ENCODE peak calls at places on chromosome 19, in six cellular contexts. N is PC-3, I is fibroblast of lung, P is pancreas, O is HL-60, Y is MM.1S. Q is an unnamed sample.

GRCh38 chr19:8611890-8612806 is 1.6 kb upstream of the ADAMTS10 start:
- DNase-seq in N (peak), I (peak), P (peak), O (no peak), Y (no peak), Q (no peak)

GRCh38 chr19:30719189-30719990 is 347.2 kb downstream of the ZNF536 start:
- DNase-seq in N (no peak), I (peak), P (peak), O (no peak), Y (peak), Q (no peak)

GRCh38 chr19:7923295-7924191 is 2.4 kb downstream of the CTXN1 start:
- DNase-seq in N (no peak), I (no peak), P (no peak), O (no peak), Y (no peak), Q (no peak)

GRCh38 chr19:56167064-56167578 is 8.7 kb upstream of the GALP start:
- DNase-seq in N (peak), I (no peak), P (no peak), O (no peak), Y (no peak), Q (no peak)

GRCh38 chr19:371501-372160 is 27.0 kb upstream of the MIER2 start:
- DNase-seq in N (no peak), I (no peak), P (no peak), O (no peak), Y (peak), Q (no peak)

GRCh38 chr19:12867120-12868099 is 13.8 kb downstream of the DNASE2 start:
- DNase-seq in N (no peak), I (peak), P (peak), O (no peak), Y (no peak), Q (no peak)

GRCh38 chr19:13978306-13978705 is 26.0 kb downstream of the DCAF15 start:
- DNase-seq in N (no peak), I (no peak), P (peak), O (no peak), Y (no peak), Q (no peak)

GRCh38 chr19:11296264-11296663 is 304 bp downstream of the TSPAN16 start:
- DNase-seq in N (no peak), I (no peak), P (no peak), O (peak), Y (no peak), Q (no peak)

GRCh38 chr19:17333611-17334413 is 843 bp downstream of the ANO8 start:
- DNase-seq in N (peak), I (peak), P (peak), O (peak), Y (peak), Q (no peak)

GRCh38 chr19:48499352-48500090 is 12.1 kb downstream of the LMTK3 start:
- DNase-seq in N (no peak), I (no peak), P (no peak), O (no peak), Y (no peak), Q (no peak)

GRCh38 chr19:30664358-30665058 is 292.3 kb downstream of the ZNF536 start:
- DNase-seq in N (peak), I (no peak), P (peak), O (no peak), Y (no peak), Q (no peak)

GRCh38 chr19:13995878-13996765 is 10.0 kb downstream of the RFX1 start:
- DNase-seq in N (no peak), I (no peak), P (no peak), O (no peak), Y (no peak), Q (no peak)

GRCh38 chr19:5718032-5718578 is 1.8 kb downstream of the LONP1 start:
- DNase-seq in N (no peak), I (peak), P (no peak), O (no peak), Y (no peak), Q (no peak)

GRCh38 chr19:33063356-33064116 is 1.2 kb downstream of the RHPN2 start:
- DNase-seq in N (peak), I (peak), P (peak), O (no peak), Y (peak), Q (no peak)

GRCh38 chr19:15142313-15142712 is 35.1 kb downstream of the SYDE1 start:
- DNase-seq in N (no peak), I (no peak), P (no peak), O (no peak), Y (no peak), Q (no peak)

GRCh38 chr19:18741566-18742121 is 49.5 kb downstream of the COMP start:
- DNase-seq in N (peak), I (no peak), P (peak), O (no peak), Y (no peak), Q (no peak)

GRCh38 chr19:14375055-14375581 is 6.1 kb upstream of the ADGRE5 start:
- DNase-seq in N (no peak), I (no peak), P (peak), O (peak), Y (no peak), Q (no peak)

GRCh38 chr19:49496574-49497008 is 357 bp downstream of the RPS11 start:
- DNase-seq in N (no peak), I (no peak), P (no peak), O (no peak), Y (no peak), Q (no peak)

GRCh38 chr19:16575282-16575681 is 3.1 kb upstream of the SLC35E1 start:
- DNase-seq in N (no peak), I (no peak), P (no peak), O (no peak), Y (no peak), Q (no peak)

GRCh38 chr19:48768989-48769713 is 13.8 kb downstream of the FGF21 start:
- DNase-seq in N (no peak), I (peak), P (no peak), O (no peak), Y (no peak), Q (no peak)

GRCh38 chr19:49106648-49107135 is 7.5 kb upstream of the LIN7B start:
- DNase-seq in N (peak), I (peak), P (no peak), O (no peak), Y (peak), Q (no peak)

GRCh38 chr19:57241181-57241580 is 749 bp downstream of the ZNF805 start:
- DNase-seq in N (no peak), I (peak), P (no peak), O (no peak), Y (peak), Q (no peak)

GRCh38 chr19:50501186-50501567 is 9.8 kb downstream of the JOSD2 start:
- DNase-seq in N (no peak), I (no peak), P (no peak), O (no peak), Y (no peak), Q (no peak)

GRCh38 chr19:10206226-10206873 is 11.6 kb upstream of the DNMT1 start:
- DNase-seq in N (peak), I (peak), P (no peak), O (no peak), Y (no peak), Q (no peak)

GRCh38 chr19:13441810-13442512 is 64.3 kb downstream of the CACNA1A start:
- DNase-seq in N (peak), I (peak), P (peak), O (peak), Y (peak), Q (no peak)

GRCh38 chr19:12647490-12648071 is 19.0 kb downstream of the MAN2B1 start:
- DNase-seq in N (no peak), I (no peak), P (peak), O (no peak), Y (no peak), Q (no peak)

GRCh38 chr19:19387108-19387507 is 18.4 kb upstream of the GATAD2A start:
- DNase-seq in N (no peak), I (no peak), P (no peak), O (no peak), Y (no peak), Q (no peak)

GRCh38 chr19:48975947-48976847 is 11.1 kb downstream of the FTL start:
- DNase-seq in N (no peak), I (no peak), P (no peak), O (no peak), Y (no peak), Q (no peak)

GRCh38 chr19:32233885-32234284 is 111.5 kb upstream of the ZNF507 start:
- DNase-seq in N (no peak), I (no peak), P (no peak), O (no peak), Y (no peak), Q (no peak)

GRCh38 chr19:24002256-24002945 is 84.6 kb upstream of the ZNF254 start:
- DNase-seq in N (no peak), I (no peak), P (no peak), O (no peak), Y (no peak), Q (no peak)

GRCh38 chr19:35266149-35266903 is 2.4 kb upstream of the USF2 start:
- DNase-seq in N (no peak), I (no peak), P (peak), O (no peak), Y (no peak), Q (no peak)

GRCh38 chr19:51511353-51511752 is 9.8 kb upstream of the SIGLEC12 start:
- DNase-seq in N (peak), I (no peak), P (no peak), O (no peak), Y (no peak), Q (no peak)

GRCh38 chr19:934865-935422 is 9.1 kb downstream of the ARID3A start:
- DNase-seq in N (peak), I (peak), P (peak), O (peak), Y (no peak), Q (no peak)

GRCh38 chr19:53504903-53505302 is 33.0 kb upstream of the ZNF331 start:
- DNase-seq in N (no peak), I (no peak), P (no peak), O (no peak), Y (no peak), Q (no peak)

GRCh38 chr19:53509443-53509842 is 28.5 kb upstream of the ZNF331 start:
- DNase-seq in N (no peak), I (no peak), P (no peak), O (no peak), Y (no peak), Q (no peak)

GRCh38 chr19:53509845-53510244 is 28.1 kb upstream of the ZNF331 start:
- DNase-seq in N (no peak), I (no peak), P (no peak), O (no peak), Y (no peak), Q (no peak)

GRCh38 chr19:53507523-53508442 is 30.2 kb upstream of the ZNF331 start:
- DNase-seq in N (peak), I (no peak), P (no peak), O (no peak), Y (no peak), Q (no peak)

DNA sequence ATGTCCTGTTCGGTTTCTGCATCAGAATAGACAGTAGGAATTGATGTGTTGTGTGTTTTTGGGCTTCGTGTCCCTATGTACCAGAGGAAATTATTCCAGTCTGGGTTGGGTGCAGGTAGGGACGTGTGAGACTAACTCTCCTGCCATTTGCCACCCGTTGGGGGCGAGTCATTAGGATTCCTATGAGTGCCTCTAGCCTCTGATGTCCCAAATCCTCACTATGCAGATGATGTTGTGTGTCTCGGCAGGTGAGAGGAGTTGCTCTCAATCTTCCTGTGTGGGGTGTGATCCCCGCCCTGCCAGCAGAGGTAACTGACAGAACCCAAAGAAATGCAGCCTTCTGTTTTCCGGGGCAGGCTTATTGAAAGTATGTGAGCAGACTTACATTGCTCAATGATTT is 31.2 kb upstream of the ZNF331 start:
- DNase-seq in N (no peak), I (no peak), P (no peak), O (no peak), Y (no peak), Q (no peak)
- H3K4me3 ChIP-seq in N (no peak), I (no peak), P (no peak), O (no peak), Y (no peak), Q (no peak)

GRCh38 chr19:47272448-47273312 is 2.0 kb upstream of the INAFM1 start:
- DNase-seq in N (peak), I (peak), P (peak), O (no peak), Y (no peak), Q (no peak)
- TF ChIP-seq CTCF in N (no peak), I (no peak), P (no peak), O (no peak), Y (no peak), Q (no peak)

GRCh38 chr19:43960411-43960810 is 9.4 kb downstream of the ZNF221 start:
- DNase-seq in N (no peak), I (no peak), P (no peak), O (no peak), Y (no peak), Q (no peak)

GRCh38 chr19:43966079-43966694 is 15.2 kb downstream of the ZNF221 start:
- DNase-seq in N (no peak), I (peak), P (no peak), O (no peak), Y (no peak), Q (no peak)
- H3K4me3 ChIP-seq in N (no peak), I (no peak), P (no peak), O (no peak), Y (no peak), Q (no peak)

GRCh38 chr19:42402376-42403116 is 12.4 kb upstream of the CNFN start:
- DNase-seq in N (no peak), I (no peak), P (no peak), O (no peak), Y (no peak), Q (no peak)

GRCh38 chr19:42397315-42398166 is 7.4 kb upstream of the CNFN start:
- DNase-seq in N (no peak), I (no peak), P (no peak), O (no peak), Y (no peak), Q (no peak)

GRCh38 chr19:42400404-42400803 is 10.3 kb upstream of the CNFN start:
- DNase-seq in N (no peak), I (no peak), P (no peak), O (no peak), Y (no peak), Q (no peak)

GRCh38 chr19:42403586-42403985 is 13.5 kb upstream of the CNFN start:
- DNase-seq in N (no peak), I (no peak), P (no peak), O (no peak), Y (no peak), Q (no peak)

GRCh38 chr19:42401365-42402303 is 11.5 kb upstream of the CNFN start:
- DNase-seq in N (peak), I (peak), P (peak), O (peak), Y (peak), Q (no peak)
- TF ChIP-seq CTCF in N (peak), I (peak), P (peak), O (peak), Y (peak), Q (peak)

DNA sequence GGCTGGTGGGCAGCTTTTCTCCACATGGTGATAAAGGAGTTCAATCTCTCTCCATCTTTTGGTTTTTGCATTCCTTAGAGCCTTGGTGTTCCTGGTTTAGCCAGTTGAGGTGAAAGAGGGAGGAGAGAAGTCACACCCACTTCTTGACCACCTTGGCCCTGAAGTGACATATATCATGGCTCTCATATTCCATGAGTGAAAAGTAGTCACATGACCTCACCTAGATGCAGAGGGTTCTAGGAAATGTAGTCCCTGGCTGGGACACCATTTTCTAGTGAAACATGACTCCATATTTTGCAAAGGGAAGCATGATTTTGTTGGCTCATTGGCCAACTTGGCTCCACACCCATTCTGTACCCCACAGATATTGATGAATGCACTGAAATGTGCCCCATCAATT is 16.1 kb downstream of the ADGRE1 start:
- DNase-seq in N (no peak), I (no peak), P (no peak), O (no peak), Y (no peak), Q (no peak)
- H3K4me3 ChIP-seq in N (no peak), I (no peak), P (no peak), O (no peak), Y (no peak), Q (no peak)

GRCh38 chr19:38496603-38497487 is 63.4 kb downstream of the RYR1 start:
- DNase-seq in N (no peak), I (no peak), P (no peak), O (no peak), Y (no peak), Q (no peak)
- TF ChIP-seq CTCF in N (no peak), I (no peak), P (no peak), O (no peak), Y (no peak), Q (no peak)

DNA sequence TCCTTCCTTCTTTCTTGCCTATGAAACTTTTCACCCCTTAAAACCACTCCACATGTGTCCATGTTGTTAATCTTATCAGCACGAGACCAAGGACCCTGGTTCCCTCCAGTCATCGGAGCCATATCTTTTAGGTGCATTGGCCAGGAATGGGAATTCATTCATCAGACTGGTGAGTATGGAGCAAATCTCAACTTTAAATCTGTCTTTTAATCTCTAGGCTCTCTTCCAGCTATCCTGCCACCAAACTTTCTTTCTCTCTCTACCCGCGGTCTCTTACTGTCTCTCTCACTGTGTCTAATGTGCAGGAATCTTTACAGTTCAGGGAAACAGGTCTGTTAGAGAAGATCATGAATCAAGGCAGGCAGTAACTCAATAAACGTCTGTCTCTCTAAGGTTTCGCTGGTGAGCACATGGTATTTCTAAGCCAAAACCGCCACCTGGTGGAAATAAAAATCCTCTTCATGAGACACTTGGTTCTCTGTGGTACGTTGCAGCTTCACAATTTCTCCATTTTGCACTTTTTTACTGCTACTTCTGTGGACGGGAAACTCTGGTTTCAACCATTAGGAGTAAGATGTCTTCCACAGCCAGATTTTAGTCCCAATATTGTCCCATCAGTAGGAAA is 16.1 kb downstream of the LGALS16 start:
- DNase-seq in N (peak), I (peak), P (no peak), O (peak), Y (peak), Q (no peak)
- H3K4me3 ChIP-seq in N (no peak), I (no peak), P (no peak), O (no peak), Y (no peak), Q (no peak)

DNA sequence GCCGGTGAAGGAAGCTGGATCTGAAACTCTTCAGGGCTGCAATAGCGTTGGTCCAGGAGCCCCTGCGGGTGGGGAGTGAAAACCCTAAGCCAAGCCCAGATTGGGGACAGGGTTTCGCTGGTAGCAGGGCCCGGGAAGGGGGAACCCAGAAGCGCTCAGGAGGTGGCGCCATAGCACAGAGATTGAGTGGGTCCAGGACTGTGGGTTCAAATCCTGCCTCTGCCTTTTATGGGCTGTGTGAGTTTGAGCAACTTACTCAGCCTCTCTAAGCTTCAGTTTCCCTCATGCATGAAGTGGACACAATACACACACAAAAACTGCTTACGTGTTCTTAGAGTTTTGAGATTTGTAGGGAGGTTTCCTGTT is 8.3 kb upstream of the SYCN start:
- DNase-seq in N (peak), I (no peak), P (no peak), O (no peak), Y (peak), Q (no peak)
- TF ChIP-seq CTCF in N (peak), I (peak), P (no peak), O (no peak), Y (peak), Q (peak)

GRCh38 chr19:3097442-3097871 is 3.3 kb downstream of the GNA11 start:
- DNase-seq in N (no peak), I (no peak), P (no peak), O (no peak), Y (no peak), Q (no peak)
- H3K4me3 ChIP-seq in N (no peak), I (no peak), P (peak), O (no peak), Y (no peak), Q (no peak)

Q was measured in AG04449.